ENCODE peak calls at places on chromosomes 16 and 17, in four cellular contexts. V is A549, I is HepG2, G is H1. B is an unnamed sample.

GRCh38 chr17:73089918-73090317 is 2.6 kb downstream of the SLC39A11 start:
- DNase-seq in V (no peak), I (peak), G (no peak), B (no peak)

GRCh38 chr16:49179714-49180330 is 101.8 kb downstream of the CBLN1 start:
- DNase-seq in V (no peak), I (no peak), G (no peak), B (no peak)

GRCh38 chr16:25411376-25412081 is 153.9 kb upstream of the ZKSCAN2 start:
- DNase-seq in V (no peak), I (no peak), G (no peak), B (no peak)

GRCh38 chr16:69501956-69502457 is 63.8 kb upstream of the NFAT5 start:
- DNase-seq in V (no peak), I (peak), G (no peak), B (no peak)

GRCh38 chr17:47975815-47976190 is 4.9 kb downstream of the CDK5RAP3 start:
- DNase-seq in V (no peak), I (no peak), G (no peak), B (no peak)

GRCh38 chr16:86432691-86433090 is 77.6 kb upstream of the FOXF1 start:
- DNase-seq in V (no peak), I (no peak), G (no peak), B (no peak)

GRCh38 chr17:22409160-22409751 is 716.9 kb downstream of the KCNJ18 start:
- DNase-seq in V (no peak), I (no peak), G (no peak), B (peak)

GRCh38 chr16:1650131-1650530 is 27.9 kb upstream of the JPT2 start:
- DNase-seq in V (no peak), I (no peak), G (no peak), B (no peak)

GRCh38 chr16:5228369-5228768 is 130.8 kb upstream of the EEF2KMT start:
- DNase-seq in V (no peak), I (no peak), G (no peak), B (no peak)

GRCh38 chr17:43667506-43668438 is 6.0 kb upstream of the MEOX1 start:
- DNase-seq in V (no peak), I (peak), G (no peak), B (no peak)

GRCh38 chr16:27429330-27429871 is 27.4 kb downstream of the IL21R start:
- DNase-seq in V (no peak), I (no peak), G (peak), B (no peak)
- TF ChIP-seq KDM1A in V (no peak), I (no peak), G (no peak), B (no peak)

GRCh38 chr17:80870401-80870800 is 121.2 kb upstream of the CHMP6 start:
- DNase-seq in V (no peak), I (no peak), G (no peak), B (no peak)
- TF ChIP-seq PHF8 in V (no peak), I (no peak), G (no peak), B (no peak)

GRCh38 chr17:28317965-28318758 is 838 bp upstream of the TMEM97 start:
- DNase-seq in V (no peak), I (no peak), G (peak), B (peak)
- TF ChIP-seq RAD21 in V (no peak), I (no peak), G (no peak), B (no peak)

DNA sequence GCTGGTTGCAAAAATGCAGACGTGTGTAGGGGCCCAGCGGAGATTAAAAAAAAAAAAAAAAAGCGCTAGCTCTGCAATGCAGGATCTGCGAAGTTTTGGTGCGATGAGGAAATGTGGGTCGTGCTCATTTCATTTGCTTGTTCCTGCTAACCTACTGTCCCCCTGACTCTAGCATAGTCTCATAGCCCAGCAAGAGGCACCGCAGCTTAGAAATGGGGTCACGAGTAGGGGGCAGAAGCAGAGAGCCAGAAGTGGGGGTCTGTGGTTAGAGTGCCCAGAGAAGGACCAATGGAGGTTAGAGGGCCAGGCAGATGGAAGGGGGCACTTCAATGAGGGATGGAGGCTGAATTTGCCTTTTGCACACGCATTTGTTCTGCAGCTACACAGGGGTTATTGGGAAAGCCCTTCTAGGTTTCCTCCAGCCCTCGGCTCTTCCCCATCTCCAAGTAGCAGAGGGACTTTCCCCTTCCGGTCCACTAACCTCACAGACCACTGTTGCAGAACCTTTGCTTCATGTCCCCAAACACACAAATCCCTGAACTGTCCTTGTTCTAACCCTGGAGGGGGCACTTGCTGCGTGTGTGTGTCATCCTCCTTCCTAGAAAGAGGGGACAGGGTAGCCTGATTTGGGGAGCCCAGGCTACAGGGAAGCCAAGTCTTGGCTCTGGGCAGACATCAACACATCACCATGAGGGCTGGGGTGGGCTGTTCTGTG is 7.0 kb upstream of the NR1D1 start:
- DNase-seq in V (no peak), I (peak), G (peak), B (no peak)
- TF ChIP-seq KDM1A in V (no peak), I (no peak), G (no peak), B (no peak)

GRCh38 chr17:42266462-42266861 is 9.7 kb downstream of the STAT5B start:
- DNase-seq in V (no peak), I (no peak), G (no peak), B (no peak)
- TF ChIP-seq PHF8 in V (no peak), I (no peak), G (no peak), B (no peak)

B was measured in K562.